ENCODE peak calls at places on chromosomes 4 and X, in seven cellular contexts. D is NB4, Y is GM23338, Z is cardiac muscle cell, X is fibroblast of lung, Q is suprapubic skin, E is ascending aorta. A is an unnamed sample.
A peak's percentile ranks its signal among the peaks of the same experiment; 100 is the strongest.

GRCh38 chr4:155388162-155388561 is 11.4 kb upstream of the MAP9 start:
- DNase-seq in E (no peak), Y (no peak), Z (no peak), X (no peak), D (no peak), Q (no peak), A (no peak)

GRCh38 chr4:84150177-84150576 is 348.9 kb downstream of the NKX6-1 start:
- DNase-seq in X (no peak), D (no peak), E (no peak), Z (no peak), Q (no peak), Y (no peak), A (no peak)

GRCh38 chrX:115459883-115460564 is 101.0 kb upstream of the PLS3 start:
- DNase-seq in X (peak; percentile 59), Y (no peak), D (no peak), Z (no peak), Q (no peak), E (no peak), A (no peak)

GRCh38 chrX:103329991-103330390 is at the start of gene TCEAL7:
- DNase-seq in D (no peak), Y (peak; percentile 56), Z (no peak), Q (no peak), E (no peak), X (peak; percentile 61), A (no peak)

GRCh38 chr4:2068198-2068470 is 9.0 kb downstream of the NAT8L start:
- DNase-seq in X (no peak), Z (no peak), E (no peak), Q (no peak), Y (no peak), D (no peak), A (no peak)

GRCh38 chrX:18549643-18550042 is 122.3 kb downstream of the RS1 start:
- DNase-seq in Q (no peak), E (no peak), Y (peak; percentile 59), X (no peak), Z (peak; percentile 1), D (no peak), A (no peak)

GRCh38 chr4:22614114-22614513 is 78.6 kb upstream of the GBA3 start:
- DNase-seq in D (no peak), Z (no peak), Q (no peak), E (no peak), Y (no peak), X (no peak), A (no peak)

GRCh38 chrX:77740376-77740905 is 45.6 kb downstream of the ATRX start:
- DNase-seq in Y (peak; percentile 5), E (no peak), Z (no peak), X (no peak), D (no peak), Q (no peak), A (no peak)

GRCh38 chr4:186472948-186473347 is 82.4 kb downstream of the MTNR1A start:
- DNase-seq in Z (peak; percentile 34), E (no peak), Q (no peak), D (peak; percentile 5), Y (peak; percentile 52), X (peak; percentile 66), A (peak; percentile 12)

GRCh38 chr4:48047896-48048295 is 31.3 kb downstream of the NIPAL1 start:
- DNase-seq in Z (peak; percentile 65), X (no peak), Q (no peak), Y (no peak), D (no peak), E (no peak), A (no peak)

GRCh38 chr4:127143460-127144190 is 489.1 kb upstream of the INTU start:
- DNase-seq in X (peak; percentile 65), D (no peak), E (no peak), Q (no peak), Z (no peak), Y (no peak), A (no peak)

GRCh38 chrX:154486396-154487207 is at the start of gene UBL4A:
- DNase-seq in Y (peak; percentile 50), X (no peak), Q (peak; percentile 77), E (peak; percentile 79), Z (peak; percentile 59), D (peak; percentile 75), A (peak; percentile 4)

GRCh38 chr4:133866328-133866699 is 335.3 kb downstream of the PABPC4L start:
- DNase-seq in Y (no peak), X (peak; percentile 28), Q (no peak), E (no peak), Z (no peak), D (no peak), A (peak; percentile 29)

GRCh38 chr4:8522160-8523120 is 57.8 kb upstream of the GPR78 start:
- DNase-seq in Z (no peak), Y (no peak), D (no peak), E (no peak), X (no peak), Q (no peak), A (no peak)

GRCh38 chr4:36128689-36129088 is 115.6 kb downstream of the ARAP2 start:
- DNase-seq in Z (no peak), E (no peak), D (peak; percentile 24), X (peak; percentile 69), Q (no peak), Y (peak; percentile 15), A (peak; percentile 3)

GRCh38 chr4:152266831-152267480 is 268.9 kb downstream of the FBXW7 start:
- DNase-seq in X (no peak), Z (no peak), D (no peak), Q (no peak), Y (no peak), E (no peak), A (no peak)

GRCh38 chrX:70044541-70045245 is 5.0 kb downstream of the AWAT2 start:
- DNase-seq in Q (no peak), Y (no peak), E (no peak), X (peak; percentile 18), Z (no peak), D (no peak), A (no peak)

GRCh38 chr4:40915318-40916217 is 165.8 kb downstream of the NSUN7 start:
- DNase-seq in D (no peak), Q (no peak), Z (no peak), E (peak; percentile 75), X (no peak), Y (no peak), A (no peak)

GRCh38 chrX:51144828-51145442 is 187.7 kb upstream of the NUDT10 start:
- DNase-seq in E (no peak), Y (peak; percentile 80), X (peak; percentile 25), Z (peak; percentile 71), D (peak; percentile 51), Q (no peak), A (no peak)

GRCh38 chrX:133302775-133303445 is 84.8 kb upstream of the TFDP3 start:
- DNase-seq in Y (no peak), Q (no peak), E (no peak), Z (no peak), X (no peak), D (no peak), A (no peak)

GRCh38 chrX:39445336-39445735 is 644.1 kb downstream of the MID1IP1 start:
- DNase-seq in Q (no peak), E (no peak), D (peak; percentile 11), X (no peak), Y (peak; percentile 44), Z (peak; percentile 33), A (no peak)

GRCh38 chr4:116480486-116480990 is 604.8 kb downstream of the TRAM1L1 start:
- DNase-seq in E (no peak), D (no peak), Q (no peak), Y (no peak), X (no peak), Z (no peak), A (no peak)

GRCh38 chr4:189124149-189124758 is 816.4 kb upstream of the FRG1 start:
- DNase-seq in X (peak; percentile 65), Z (peak; percentile 39), Y (peak; percentile 65), E (no peak), D (peak; percentile 26), Q (no peak), A (peak; percentile 28)

GRCh38 chr4:23149815-23150214 is 457.1 kb downstream of the GBA3 start:
- DNase-seq in E (no peak), D (no peak), Q (no peak), Z (no peak), X (no peak), Y (no peak), A (no peak)

GRCh38 chr4:23022032-23022431 is 329.3 kb downstream of the GBA3 start:
- DNase-seq in Z (no peak), X (peak; percentile 70), D (no peak), Y (no peak), E (no peak), Q (no peak), A (peak; percentile 38)

GRCh38 chr4:145736241-145736831 is 56.4 kb downstream of the C4orf51 start:
- DNase-seq in E (peak; percentile 92), D (no peak), Y (no peak), Z (peak; percentile 7), X (peak; percentile 64), Q (no peak), A (no peak)

GRCh38 chrX:7240929-7241328 is 93.0 kb upstream of the PUDP start:
- DNase-seq in X (no peak), Q (no peak), Z (no peak), Y (no peak), E (no peak), D (no peak), A (no peak)

GRCh38 chr4:173935622-173936405 is 347.7 kb downstream of the FBXO8 start:
- DNase-seq in Q (no peak), Y (no peak), D (no peak), E (no peak), Z (no peak), X (peak; percentile 86), A (peak; percentile 45)

GRCh38 chr4:183766140-183766539 is 107.0 kb downstream of the TRAPPC11 start:
- DNase-seq in Z (no peak), Y (no peak), D (no peak), Q (no peak), E (no peak), X (no peak), A (no peak)

DNA sequence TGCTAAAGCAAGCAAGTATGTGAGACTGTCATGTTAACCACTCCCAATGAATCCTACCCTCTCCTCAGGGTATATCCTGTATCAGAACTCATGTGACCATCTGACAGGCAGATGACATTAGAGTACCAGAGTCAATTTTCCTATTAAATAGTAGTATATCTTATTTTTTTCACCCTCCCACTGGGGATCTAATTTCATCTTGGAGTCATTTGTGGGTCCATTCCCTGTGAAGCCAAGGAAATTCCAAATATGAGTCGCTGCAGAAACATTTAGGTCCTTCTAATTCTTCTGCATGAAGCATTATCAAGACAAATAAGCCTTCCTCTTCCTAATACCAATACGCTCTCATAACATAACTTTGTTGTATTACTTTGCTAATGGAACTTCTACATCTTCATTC is 52.2 kb upstream of the BLTP1 start:
- DNase-seq in D (no peak), Y (no peak), X (peak; percentile 70), E (no peak), Z (no peak), Q (no peak), A (peak; percentile 19)
- H3K4me3 ChIP-seq in D (no peak overlapping the region), Y (peak overlapping the region; percentile 2), X (no peak overlapping the region), E (no peak overlapping the region), Z (no peak overlapping the region), Q (no peak overlapping the region), A (no peak overlapping the region)

GRCh38 chr4:52713456-52713937 is 37.7 kb downstream of the ERVMER34-1 start:
- DNase-seq in Y (no peak), Q (no peak), X (no peak), Z (peak; percentile 47), D (peak; percentile 52), E (no peak), A (no peak)
- H3K4me3 ChIP-seq in Y (peak overlapping the region; percentile 94), Q (peak overlapping the region; percentile 90), X (peak overlapping the region; percentile 75), Z (peak overlapping the region; percentile 86), D (peak overlapping the region; percentile 85), E (peak overlapping the region; percentile 86), A (peak overlapping the region; percentile 77)

GRCh38 chrX:25010784-25011588 is 4.8 kb downstream of the ARX start:
- DNase-seq in X (no peak), Z (no peak), D (no peak), Q (no peak), Y (no peak), E (no peak), A (no peak)
- H3K4me3 ChIP-seq in X (no peak overlapping the region), Z (no peak overlapping the region), D (no peak overlapping the region), Q (no peak overlapping the region), Y (peak overlapping the region; percentile 38), E (no peak overlapping the region), A (no peak overlapping the region)

GRCh38 chrX:9443327-9443726 is 21.5 kb upstream of the TBL1X start:
- DNase-seq in Y (no peak), Q (no peak), X (no peak), Z (no peak), D (no peak), E (no peak), A (no peak)
- H3K4me3 ChIP-seq in Y (no peak overlapping the region), Q (no peak overlapping the region), X (no peak overlapping the region), Z (no peak overlapping the region), D (no peak overlapping the region), E (no peak overlapping the region), A (no peak overlapping the region)